ENCODE peak calls at places on chromosomes 16 and 17, in five cellular contexts. One of them, this sample, is unnamed.

GRCh38 chr17:75640556-75641119 is 7.4 kb downstream of the SMIM5 start:
- DNase-seq in EL: no peak
- DNase-seq in astrocyte of the hippocampus: no peak
- DNase-seq in mesenchymal stem cell: no peak
- DNase-seq in activated naive CD4-positive, alpha-beta T cell treated with anti-CD3 and anti-CD28 coated beads, Interleukin-2, amount 10 ng/mL, durations not matched to agents 7 days and 5 days: no peak
- DNase-seq in this sample: no peak

GRCh38 chr17:72421128-72422092 is 300.6 kb downstream of the SOX9 start:
- DNase-seq in mesenchymal stem cell: peak
- DNase-seq in astrocyte of the hippocampus: peak
- DNase-seq in EL: peak
- DNase-seq in activated naive CD4-positive, alpha-beta T cell treated with anti-CD3 and anti-CD28 coated beads, Interleukin-2, amount 10 ng/mL, durations not matched to agents 7 days and 5 days: peak
- DNase-seq in this sample: no peak

GRCh38 chr16:71460246-71460645 is 1.8 kb downstream of the ZNF23 start:
- DNase-seq in mesenchymal stem cell: peak
- DNase-seq in astrocyte of the hippocampus: peak
- DNase-seq in EL: peak
- DNase-seq in activated naive CD4-positive, alpha-beta T cell treated with anti-CD3 and anti-CD28 coated beads, Interleukin-2, amount 10 ng/mL, durations not matched to agents 7 days and 5 days: no peak
- DNase-seq in this sample: no peak

GRCh38 chr17:35084987-35085386 is 21.5 kb upstream of the RFFL start:
- DNase-seq in EL: peak
- DNase-seq in activated naive CD4-positive, alpha-beta T cell treated with anti-CD3 and anti-CD28 coated beads, Interleukin-2, amount 10 ng/mL, durations not matched to agents 7 days and 5 days: no peak
- DNase-seq in astrocyte of the hippocampus: peak
- DNase-seq in mesenchymal stem cell: no peak
- DNase-seq in this sample: no peak

GRCh38 chr16:53053967-53054669 is 673 bp upstream of the CHD9 start:
- DNase-seq in activated naive CD4-positive, alpha-beta T cell treated with anti-CD3 and anti-CD28 coated beads, Interleukin-2, amount 10 ng/mL, durations not matched to agents 7 days and 5 days: peak
- DNase-seq in astrocyte of the hippocampus: no peak
- DNase-seq in EL: no peak
- DNase-seq in mesenchymal stem cell: no peak
- DNase-seq in this sample: peak

GRCh38 chr17:22518185-22518584 is 825.9 kb downstream of the KCNJ18 start:
- DNase-seq in astrocyte of the hippocampus: no peak
- DNase-seq in mesenchymal stem cell: no peak
- DNase-seq in EL: no peak
- DNase-seq in activated naive CD4-positive, alpha-beta T cell treated with anti-CD3 and anti-CD28 coated beads, Interleukin-2, amount 10 ng/mL, durations not matched to agents 7 days and 5 days: no peak
- DNase-seq in this sample: no peak

GRCh38 chr16:62035115-62036092 is 834 bp downstream of the CDH8 start:
- DNase-seq in activated naive CD4-positive, alpha-beta T cell treated with anti-CD3 and anti-CD28 coated beads, Interleukin-2, amount 10 ng/mL, durations not matched to agents 7 days and 5 days: no peak
- DNase-seq in astrocyte of the hippocampus: peak
- DNase-seq in EL: peak
- DNase-seq in mesenchymal stem cell: no peak
- DNase-seq in this sample: no peak

GRCh38 chr17:61205406-61205805 is 194.2 kb upstream of the TBX2 start:
- DNase-seq in mesenchymal stem cell: peak
- DNase-seq in EL: no peak
- DNase-seq in astrocyte of the hippocampus: no peak
- DNase-seq in activated naive CD4-positive, alpha-beta T cell treated with anti-CD3 and anti-CD28 coated beads, Interleukin-2, amount 10 ng/mL, durations not matched to agents 7 days and 5 days: no peak
- DNase-seq in this sample: no peak

GRCh38 chr17:7427549-7427948 is 1.1 kb upstream of the SPEM3 start:
- DNase-seq in mesenchymal stem cell: no peak
- DNase-seq in EL: no peak
- DNase-seq in activated naive CD4-positive, alpha-beta T cell treated with anti-CD3 and anti-CD28 coated beads, Interleukin-2, amount 10 ng/mL, durations not matched to agents 7 days and 5 days: no peak
- DNase-seq in astrocyte of the hippocampus: no peak
- DNase-seq in this sample: peak

GRCh38 chr17:17905036-17905320 is 67.2 kb downstream of the TOM1L2 start:
- DNase-seq in activated naive CD4-positive, alpha-beta T cell treated with anti-CD3 and anti-CD28 coated beads, Interleukin-2, amount 10 ng/mL, durations not matched to agents 7 days and 5 days: no peak
- DNase-seq in astrocyte of the hippocampus: no peak
- DNase-seq in EL: no peak
- DNase-seq in mesenchymal stem cell: no peak
- DNase-seq in this sample: peak

GRCh38 chr17:42692489-42692888 is 10.2 kb downstream of the CNTNAP1 start:
- DNase-seq in astrocyte of the hippocampus: no peak
- DNase-seq in mesenchymal stem cell: no peak
- DNase-seq in activated naive CD4-positive, alpha-beta T cell treated with anti-CD3 and anti-CD28 coated beads, Interleukin-2, amount 10 ng/mL, durations not matched to agents 7 days and 5 days: no peak
- DNase-seq in EL: no peak
- DNase-seq in this sample: no peak

GRCh38 chr17:8326591-8327583 is 12.8 kb upstream of the ODF4 start:
- DNase-seq in activated naive CD4-positive, alpha-beta T cell treated with anti-CD3 and anti-CD28 coated beads, Interleukin-2, amount 10 ng/mL, durations not matched to agents 7 days and 5 days: peak
- DNase-seq in astrocyte of the hippocampus: peak
- DNase-seq in mesenchymal stem cell: peak
- DNase-seq in EL: peak
- DNase-seq in this sample: no peak

GRCh38 chr16:30762991-30763725 is 1.0 kb downstream of the RNF40 start:
- DNase-seq in activated naive CD4-positive, alpha-beta T cell treated with anti-CD3 and anti-CD28 coated beads, Interleukin-2, amount 10 ng/mL, durations not matched to agents 7 days and 5 days: no peak
- DNase-seq in astrocyte of the hippocampus: no peak
- DNase-seq in mesenchymal stem cell: no peak
- DNase-seq in EL: no peak
- DNase-seq in this sample: no peak

GRCh38 chr16:67336646-67337045 is 10.0 kb downstream of the LRRC36 start:
- DNase-seq in astrocyte of the hippocampus: no peak
- DNase-seq in activated naive CD4-positive, alpha-beta T cell treated with anti-CD3 and anti-CD28 coated beads, Interleukin-2, amount 10 ng/mL, durations not matched to agents 7 days and 5 days: no peak
- DNase-seq in EL: peak
- DNase-seq in mesenchymal stem cell: no peak
- DNase-seq in this sample: no peak

GRCh38 chr17:72479113-72479512 is 358.3 kb downstream of the SOX9 start:
- DNase-seq in EL: no peak
- DNase-seq in mesenchymal stem cell: no peak
- DNase-seq in astrocyte of the hippocampus: no peak
- DNase-seq in activated naive CD4-positive, alpha-beta T cell treated with anti-CD3 and anti-CD28 coated beads, Interleukin-2, amount 10 ng/mL, durations not matched to agents 7 days and 5 days: no peak
- DNase-seq in this sample: no peak

GRCh38 chr17:81323411-81323868 is 28.3 kb upstream of the SLC38A10 start:
- DNase-seq in activated naive CD4-positive, alpha-beta T cell treated with anti-CD3 and anti-CD28 coated beads, Interleukin-2, amount 10 ng/mL, durations not matched to agents 7 days and 5 days: no peak
- DNase-seq in astrocyte of the hippocampus: no peak
- DNase-seq in EL: no peak
- DNase-seq in mesenchymal stem cell: no peak
- DNase-seq in this sample: no peak